ENCODE peak calls at places on chromosomes 4 and X, in eight cellular contexts. A is choroid plexus epithelial cell, B is NB4, L is GM06990, S is GM04504, Z is progenitor cell of endocrine pancreas, Q is fibroblast of the conjunctiva, E is heart right ventricle. H is an unnamed sample.
A peak's percentile ranks its signal among the peaks of the same experiment; 100 is the strongest.

GRCh38 chr4:182143822-182144620 is 99.2 kb upstream of the TENM3 start:
- DNase-seq in S (peak; percentile 60), E (no peak), L (peak; percentile 48), Q (peak; percentile 26), Z (peak; percentile 32), A (peak; percentile 88), B (no peak), H (peak; percentile 89)

GRCh38 chrX:5236096-5236495 is 992.6 kb downstream of the NLGN4X start:
- DNase-seq in E (no peak), Z (peak; percentile 10), A (no peak), B (peak; percentile 4), S (no peak), L (no peak), Q (no peak), H (no peak)

GRCh38 chr4:8571702-8572685 is 8.2 kb upstream of the GPR78 start:
- DNase-seq in S (no peak), B (no peak), E (no peak), L (no peak), Q (no peak), Z (no peak), A (no peak), H (no peak)

GRCh38 chrX:11371106-11371505 is 77.9 kb downstream of the AMELX start:
- DNase-seq in L (no peak), S (no peak), Z (no peak), A (no peak), B (no peak), Q (no peak), E (no peak), H (no peak)

GRCh38 chr4:6423575-6423974 is 48.8 kb downstream of the PPP2R2C start:
- DNase-seq in S (no peak), Q (no peak), E (no peak), L (no peak), A (no peak), Z (no peak), B (peak; percentile 26), H (no peak)

GRCh38 chr4:105765690-105766407 is 57.3 kb downstream of the GSTCD start:
- DNase-seq in Q (peak; percentile 56), B (peak; percentile 17), L (no peak), A (peak; percentile 93), E (no peak), Z (no peak), S (peak; percentile 57), H (peak; percentile 93)

GRCh38 chr4:5370286-5370685 is 319.0 kb downstream of the STK32B start:
- DNase-seq in A (peak; percentile 8), B (no peak), Z (no peak), S (peak; percentile 64), E (no peak), Q (no peak), L (no peak), H (peak; percentile 67)

GRCh38 chr4:168891086-168891485 is 119.0 kb downstream of the CBR4 start:
- DNase-seq in E (no peak), Z (no peak), L (no peak), S (no peak), B (no peak), Q (no peak), A (no peak), H (no peak)

GRCh38 chr4:134691915-134692314 is 490.3 kb upstream of the PABPC4L start:
- DNase-seq in B (no peak), E (no peak), L (no peak), A (no peak), Z (no peak), S (peak; percentile 59), Q (no peak), H (peak; percentile 41)

GRCh38 chr4:110106946-110107325 is 91.5 kb downstream of the ELOVL6 start:
- DNase-seq in S (no peak), Z (no peak), B (no peak), L (peak; percentile 31), A (peak; percentile 90), Q (peak; percentile 40), E (no peak), H (peak; percentile 78)

GRCh38 chr4:163816494-163816893 is 322.0 kb downstream of the TMA16 start:
- DNase-seq in B (no peak), S (no peak), A (no peak), Z (no peak), L (no peak), E (no peak), Q (no peak), H (no peak)

GRCh38 chrX:47169273-47169672 is 24.3 kb downstream of the RBM10 start:
- DNase-seq in Q (no peak), L (no peak), B (no peak), S (no peak), E (no peak), Z (no peak), A (no peak), H (no peak)

GRCh38 chr4:183571350-183572076 is 66.7 kb downstream of the ING2 start:
- DNase-seq in E (peak; percentile 17), S (no peak), L (no peak), Q (no peak), Z (no peak), B (peak; percentile 27), A (peak; percentile 69), H (peak; percentile 29)

H was measured in astrocyte.